ENCODE peak calls at places on chromosome 10, in nine cellular contexts. B is NCI-H446; Z is activated T-cell treated with anti-CD3 and anti-CD28 coated beads, Interleukin-2, amount 50 U/mL, for 72 hours; V is COR-L47; P is GM04504; H is NAMALWA; W is CD4-positive, alpha-beta T cell; S is NCI-H2081; M is SW 1271. Y is an unnamed sample.

GRCh38 chr10:97762816-97763215 is 9.0 kb downstream of the SFRP5 start:
- DNase-seq in B (no peak), Z (no peak), M (no peak), W (no peak), P (no peak), S (no peak), H (no peak), V (no peak), Y (no peak)

GRCh38 chr10:103736044-103736443 is 119.3 kb downstream of the SH3PXD2A start:
- DNase-seq in H (no peak), W (no peak), Z (no peak), B (no peak), P (no peak), S (no peak), V (no peak), M (no peak), Y (no peak)

GRCh38 chr10:47366731-47367460 is 17.2 kb downstream of the ZNF488 start:
- DNase-seq in B (no peak), Z (no peak), S (no peak), H (no peak), V (no peak), M (no peak), W (no peak), P (no peak), Y (no peak)

GRCh38 chr10:124307531-124308350 is 111.0 kb downstream of the OAT start:
- DNase-seq in W (no peak), V (no peak), P (no peak), Z (no peak), B (no peak), H (no peak), M (no peak), S (no peak), Y (no peak)

GRCh38 chr10:68423522-68423921 is 16.4 kb upstream of the RUFY2 start:
- DNase-seq in Z (peak), B (no peak), M (no peak), P (no peak), W (no peak), S (no peak), H (no peak), V (no peak), Y (no peak)

GRCh38 chr10:127012769-127013152 is 107.5 kb downstream of the DOCK1 start:
- DNase-seq in W (no peak), Z (no peak), M (no peak), V (no peak), P (no peak), H (no peak), B (no peak), S (no peak), Y (no peak)

GRCh38 chr10:70051878-70052277 is 768 bp upstream of the MACROH2A2 start:
- DNase-seq in S (no peak), P (no peak), W (no peak), B (no peak), V (no peak), M (no peak), Z (no peak), H (no peak), Y (no peak)

GRCh38 chr10:34116220-34116623 is 698.9 kb downstream of the PARD3 start:
- DNase-seq in H (no peak), Z (no peak), W (no peak), S (no peak), M (no peak), P (no peak), V (peak), B (no peak), Y (no peak)

GRCh38 chr10:34047389-34047788 is 712.9 kb upstream of the NRP1 start:
- DNase-seq in Z (no peak), P (no peak), B (no peak), W (no peak), V (no peak), H (no peak), M (no peak), S (no peak), Y (no peak)

GRCh38 chr10:105974803-105975456 is 1189.6 kb downstream of the SORCS1 start:
- DNase-seq in V (no peak), H (peak), P (peak), M (no peak), Z (no peak), W (no peak), B (no peak), S (no peak), Y (no peak)

GRCh38 chr10:93804200-93804599 is 46.5 kb downstream of the LGI1 start:
- DNase-seq in Z (no peak), P (no peak), M (no peak), V (peak), W (no peak), H (no peak), B (no peak), S (no peak), Y (no peak)

GRCh38 chr10:57018452-57018851 is 657.4 kb upstream of the ZWINT start:
- DNase-seq in W (no peak), B (no peak), M (no peak), S (no peak), V (no peak), Z (no peak), H (no peak), P (no peak), Y (no peak)

GRCh38 chr10:126902157-126902556 is 3.1 kb upstream of the DOCK1 start:
- DNase-seq in S (no peak), B (no peak), W (no peak), M (no peak), H (no peak), Z (no peak), P (peak), V (no peak), Y (no peak)

GRCh38 chr10:107814865-107815487 is 650.5 kb upstream of the SORCS1 start:
- DNase-seq in H (peak), V (peak), M (no peak), B (no peak), S (peak), Z (no peak), P (peak), W (no peak), Y (no peak)

GRCh38 chr10:47183726-47184084 is 116.3 kb upstream of the GDF10 start:
- DNase-seq in H (no peak), P (no peak), W (no peak), S (no peak), B (no peak), M (no peak), V (no peak), Z (no peak), Y (no peak)

GRCh38 chr10:19772958-19773357 is 43.3 kb upstream of the PLXDC2 start:
- DNase-seq in B (no peak), M (no peak), V (no peak), Z (no peak), S (no peak), W (no peak), P (no peak), H (no peak), Y (no peak)

GRCh38 chr10:97378933-97379921 is 21.9 kb downstream of the RRP12 start:
- DNase-seq in S (no peak), W (no peak), B (no peak), V (no peak), M (no peak), Z (no peak), P (no peak), H (no peak), Y (no peak)

GRCh38 chr10:75825220-75825619 is 393.8 kb downstream of the LRMDA start:
- DNase-seq in H (no peak), W (no peak), B (no peak), P (no peak), S (no peak), V (no peak), M (no peak), Z (no peak), Y (no peak)

GRCh38 chr10:74669210-74669609 is 157.2 kb upstream of the KAT6B start:
- DNase-seq in W (no peak), Z (no peak), H (no peak), V (no peak), S (no peak), P (peak), B (no peak), M (no peak), Y (no peak)

GRCh38 chr10:132701099-132701845 is 84.7 kb downstream of the NKX6-2 start:
- DNase-seq in V (no peak), Z (no peak), S (no peak), P (no peak), B (no peak), H (no peak), W (no peak), M (no peak), Y (no peak)

GRCh38 chr10:29496341-29497162 is 138.2 kb downstream of the SVIL start:
- DNase-seq in V (peak), S (peak), H (peak), B (peak), Z (peak), M (no peak), P (peak), W (peak), Y (peak)

GRCh38 chr10:97743169-97743945 is 6.4 kb downstream of the ZFYVE27 start:
- DNase-seq in S (no peak), M (no peak), Z (no peak), B (no peak), H (no peak), W (no peak), V (no peak), P (no peak), Y (no peak)

GRCh38 chr10:58268454-58268945 is 462 bp upstream of the CISD1 start:
- DNase-seq in V (peak), S (no peak), B (no peak), H (no peak), M (no peak), W (no peak), P (no peak), Z (no peak), Y (no peak)

Y was measured in effector memory CD8-positive, alpha-beta T cell.